ENCODE peak calls at places on chromosomes 16 and 17, in seven cellular contexts. E, I, Y, N, D, S and J are unnamed samples.

GRCh38 chr17:63537991-63538692 is 12.1 kb upstream of the DCAF7 start:
- DNase-seq in E (no peak), I (no peak), Y (peak; percentile 55), N (no peak), D (no peak), S (no peak), J (no peak)

GRCh38 chr16:87391324-87391949 is 699 bp upstream of the MAP1LC3B start:
- DNase-seq in E (no peak), I (peak; percentile 57), Y (no peak), N (peak; percentile 74), D (peak; percentile 57), S (no peak), J (peak; percentile 59)

GRCh38 chr16:2480948-2481347 is 6.0 kb downstream of the TBC1D24 start:
- DNase-seq in E (no peak), I (no peak), Y (no peak), N (no peak), D (no peak), S (no peak), J (no peak)

GRCh38 chr16:75340715-75341500 is 89.5 kb upstream of the BCAR1 start:
- DNase-seq in E (peak; percentile 43), I (no peak), Y (no peak), N (no peak), D (no peak), S (no peak), J (no peak)

GRCh38 chr16:79363035-79363434 is 237.5 kb downstream of the MAF start:
- DNase-seq in E (no peak), I (no peak), Y (no peak), N (no peak), D (no peak), S (no peak), J (no peak)

GRCh38 chr16:72635104-72635503 is 412.8 kb downstream of the ZFHX3 start:
- DNase-seq in E (peak; percentile 2), I (no peak), Y (no peak), N (no peak), D (no peak), S (no peak), J (no peak)

GRCh38 chr17:10119203-10120112 is 78.9 kb downstream of the GAS7 start:
- DNase-seq in E (no peak), I (no peak), Y (no peak), N (no peak), D (no peak), S (no peak), J (no peak)

GRCh38 chr16:12449795-12450194 is 353.9 kb downstream of the CPPED1 start:
- DNase-seq in E (peak; percentile 24), I (no peak), Y (no peak), N (no peak), D (no peak), S (no peak), J (no peak)

GRCh38 chr17:5769936-5770335 is 185.6 kb upstream of the NLRP1 start:
- DNase-seq in E (no peak), I (no peak), Y (no peak), N (no peak), D (no peak), S (no peak), J (no peak)

GRCh38 chr17:75502746-75503329 is 12.5 kb downstream of the CASKIN2 start:
- DNase-seq in E (no peak), I (no peak), Y (no peak), N (no peak), D (no peak), S (no peak), J (no peak)

GRCh38 chr17:58569216-58569615 is 54.8 kb upstream of the MTMR4 start:
- DNase-seq in E (no peak), I (no peak), Y (no peak), N (no peak), D (no peak), S (no peak), J (no peak)

GRCh38 chr16:88527186-88527936 is 42.8 kb upstream of the ZC3H18 start:
- DNase-seq in E (peak; percentile 47), I (no peak), Y (peak; percentile 94), N (peak; percentile 89), D (peak; percentile 76), S (no peak), J (peak; percentile 77)

GRCh38 chr16:68072038-68072695 is 13.0 kb upstream of the NFATC3 start:
- DNase-seq in E (peak; percentile 78), I (peak; percentile 84), Y (peak; percentile 27), N (peak; percentile 77), D (peak; percentile 79), S (peak; percentile 78), J (no peak)

GRCh38 chr17:44269795-44270320 is 1.9 kb upstream of the SLC4A1 start:
- DNase-seq in E (no peak), I (no peak), Y (no peak), N (no peak), D (no peak), S (no peak), J (no peak)

GRCh38 chr16:31130336-31130812 is 5.2 kb downstream of the PRSS8 start:
- DNase-seq in E (no peak), I (no peak), Y (no peak), N (no peak), D (no peak), S (no peak), J (no peak)

GRCh38 chr17:12402963-12403622 is 262.6 kb upstream of the MYOCD start:
- DNase-seq in E (peak; percentile 97), I (no peak), Y (no peak), N (no peak), D (no peak), S (no peak), J (no peak)

GRCh38 chr17:12407495-12407894 is 258.2 kb upstream of the MYOCD start:
- DNase-seq in E (no peak), I (no peak), Y (no peak), N (no peak), D (no peak), S (no peak), J (no peak)

GRCh38 chr17:12403881-12404398 is 261.8 kb upstream of the MYOCD start:
- DNase-seq in E (no peak), I (no peak), Y (no peak), N (no peak), D (no peak), S (no peak), J (no peak)

GRCh38 chr17:12409082-12409481 is 256.6 kb upstream of the MYOCD start:
- DNase-seq in E (no peak), I (no peak), Y (no peak), N (no peak), D (no peak), S (no peak), J (no peak)

GRCh38 chr17:12406623-12407228 is 259.0 kb upstream of the MYOCD start:
- DNase-seq in E (peak; percentile 18), I (no peak), Y (no peak), N (no peak), D (no peak), S (peak; percentile 80), J (no peak)
- TF ChIP-seq POLR2A in E (no peak), I (no peak), Y (no peak), N (no peak), D (no peak), S (no peak), J (no peak)

DNA sequence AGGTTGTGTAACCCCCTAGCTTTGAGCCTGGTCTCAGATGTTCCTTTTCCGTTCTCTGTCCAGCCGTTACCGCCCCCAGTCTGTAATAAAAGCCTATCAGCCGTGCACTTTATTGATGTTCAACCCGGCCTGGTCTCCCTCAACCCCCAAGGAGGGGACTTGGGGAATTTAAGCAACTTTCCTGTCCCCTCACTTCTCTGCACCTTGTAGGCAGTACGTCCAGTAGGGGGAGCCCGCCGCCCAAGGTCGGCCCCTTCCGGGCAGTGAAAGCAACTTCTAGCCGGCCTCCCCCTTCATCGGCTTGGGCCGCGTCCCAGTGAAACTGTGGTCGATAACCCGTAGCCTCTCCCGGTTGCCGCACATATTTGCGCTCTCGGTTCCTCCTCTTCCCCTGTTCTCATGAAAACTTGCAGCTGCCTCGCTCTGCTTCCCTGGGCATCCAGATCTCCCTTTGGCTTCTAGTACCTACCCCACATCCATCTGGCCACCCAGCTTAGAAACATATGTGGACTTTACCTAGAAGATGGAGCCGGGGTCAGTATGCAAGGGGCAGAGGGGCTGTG is 7.9 kb downstream of the PNPO start:
- DNase-seq in E (peak; percentile 82), I (peak; percentile 59), Y (peak; percentile 99), N (peak; percentile 89), D (peak; percentile 94), S (peak; percentile 95), J (peak; percentile 90)
- H3K4me3 ChIP-seq in E (peak overlapping the region; percentile 16), I (peak overlapping the region; percentile 50), Y (peak overlapping the region; percentile 47), N (no peak overlapping the region), D (no peak overlapping the region), S (peak overlapping the region; percentile 40), J (no peak overlapping the region)

GRCh38 chr17:72429066-72429638 is 308.3 kb downstream of the SOX9 start:
- DNase-seq in E (no peak), I (no peak), Y (no peak), N (no peak), D (no peak), S (no peak), J (no peak)

GRCh38 chr17:72426321-72426720 is 305.5 kb downstream of the SOX9 start:
- DNase-seq in E (no peak), I (no peak), Y (no peak), N (no peak), D (no peak), S (no peak), J (no peak)

GRCh38 chr17:72426948-72427760 is 306.3 kb downstream of the SOX9 start:
- DNase-seq in E (no peak), I (no peak), Y (no peak), N (no peak), D (no peak), S (no peak), J (no peak)

GRCh38 chr17:72425796-72426173 is 305.0 kb downstream of the SOX9 start:
- DNase-seq in E (no peak), I (no peak), Y (no peak), N (no peak), D (no peak), S (no peak), J (no peak)

DNA sequence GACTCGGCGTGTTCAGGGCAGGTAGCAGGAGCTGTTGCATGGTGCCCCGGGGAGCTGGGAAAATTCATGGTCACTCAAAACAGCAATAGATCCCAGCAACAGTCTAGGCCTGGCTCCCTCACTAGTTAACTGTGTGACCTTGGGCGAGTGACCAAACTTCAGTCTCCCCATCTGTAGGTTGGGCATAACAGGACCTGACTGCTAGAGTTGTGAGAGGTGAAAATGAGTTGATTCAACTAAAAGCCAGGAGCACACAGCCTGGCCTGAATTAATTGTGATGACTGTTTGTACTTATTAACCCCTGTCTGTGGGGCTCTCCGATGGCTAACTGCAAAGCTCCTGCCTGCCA is 306.9 kb downstream of the SOX9 start:
- DNase-seq in E (no peak), I (no peak), Y (no peak), N (no peak), D (no peak), S (no peak), J (no peak)
- TF ChIP-seq POLR2A in E (no peak), I (no peak), Y (no peak), N (no peak), D (no peak), S (no peak), J (no peak)

GRCh38 chr16:165218-165538 is 600 bp upstream of the HBM start:
- DNase-seq in E (no peak), I (no peak), Y (peak; percentile 82), N (no peak), D (no peak), S (no peak), J (no peak)
- H3K4me3 ChIP-seq in E (no peak overlapping the region), I (peak overlapping the region; percentile 40), Y (peak overlapping the region; percentile 59), N (peak overlapping the region; percentile 35), D (no peak overlapping the region), S (peak overlapping the region; percentile 17), J (no peak overlapping the region)